ENCODE peak calls at places on chromosomes 3 and 15, in nine cellular contexts. M is mesenteric fat pad; L is activated CD8-positive, alpha-beta memory T cell treated with anti-CD3 and anti-CD28 coated beads for 24 hours; Y is progenitor cell of endocrine pancreas; A is HT-29; I is stimulated activated CD8-positive, alpha-beta memory T cell treated with anti-CD3 and anti-CD28 coated beads, Interleukin-15, amount 100 ng/mL, for 48 hours; G is endothelial cell; B is KBM-7; U is uterus. N is an unnamed sample.

GRCh38 chr15:96583671-96584070 is 253.2 kb downstream of the NR2F2 start:
- DNase-seq in M (no peak), L (no peak), Y (no peak), A (peak), I (no peak), G (no peak), B (no peak), U (no peak), N (no peak)

GRCh38 chr3:12948371-12948770 is 107.0 kb upstream of the RPL32 start:
- DNase-seq in M (no peak), L (no peak), Y (no peak), A (no peak), I (no peak), G (no peak), B (no peak), U (no peak), N (no peak)

GRCh38 chr3:129708328-129708861 is 101.9 kb upstream of the PLXND1 start:
- DNase-seq in M (no peak), L (no peak), Y (no peak), A (no peak), I (no peak), G (no peak), B (no peak), U (no peak), N (no peak)

GRCh38 chr3:130991126-130991525 is 35.5 kb downstream of the ASTE1 start:
- DNase-seq in M (no peak), L (no peak), Y (no peak), A (no peak), I (peak), G (no peak), B (no peak), U (no peak), N (no peak)

GRCh38 chr15:77507911-77508310 is 87.2 kb downstream of the HMG20A start:
- DNase-seq in M (no peak), L (no peak), Y (no peak), A (peak), I (no peak), G (no peak), B (no peak), U (peak), N (no peak)

GRCh38 chr3:59803269-59803668 is 753.4 kb upstream of the CFAP20DC start:
- DNase-seq in M (no peak), L (no peak), Y (no peak), A (no peak), I (no peak), G (no peak), B (no peak), U (no peak), N (no peak)

GRCh38 chr3:3665546-3665945 is 133.7 kb upstream of the LRRN1 start:
- DNase-seq in M (no peak), L (no peak), Y (no peak), A (no peak), I (no peak), G (no peak), B (no peak), U (no peak), N (no peak)

GRCh38 chr3:65729553-65729952 is 309.2 kb downstream of the MAGI1 start:
- DNase-seq in M (no peak), L (no peak), Y (no peak), A (no peak), I (no peak), G (no peak), B (no peak), U (peak), N (no peak)

GRCh38 chr15:33834892-33835730 is 133.2 kb upstream of the CHRM5 start:
- DNase-seq in M (no peak), L (no peak), Y (no peak), A (no peak), I (no peak), G (no peak), B (no peak), U (no peak), N (no peak)